ENCODE peak calls at places on chromosomes 7 and 10, in six cellular contexts. One of them, this sample, is unnamed.

GRCh38 chr7:151213826-151214225 is 3.5 kb upstream of the H2BK1 start:
- DNase-seq in dorsolateral prefrontal cortex: no peak
- DNase-seq in thoracic aorta: no peak
- DNase-seq in AG04450: no peak
- DNase-seq in BJ: no peak
- DNase-seq in hepatocyte: no peak
- DNase-seq in this sample: no peak

GRCh38 chr10:62000037-62000603 is 98.6 kb downstream of the ARID5B start:
- DNase-seq in AG04450: no peak
- DNase-seq in BJ: no peak
- DNase-seq in thoracic aorta: no peak
- DNase-seq in hepatocyte: no peak
- DNase-seq in dorsolateral prefrontal cortex: no peak
- DNase-seq in this sample: no peak

GRCh38 chr10:105774881-105775280 is 1133.8 kb downstream of the SORCS3 start:
- DNase-seq in hepatocyte: no peak
- DNase-seq in dorsolateral prefrontal cortex: no peak
- DNase-seq in AG04450: no peak
- DNase-seq in BJ: no peak
- DNase-seq in thoracic aorta: no peak
- DNase-seq in this sample: no peak

GRCh38 chr7:132066776-132067175 is 509.5 kb downstream of the PLXNA4 start:
- DNase-seq in BJ: no peak
- DNase-seq in dorsolateral prefrontal cortex: no peak
- DNase-seq in thoracic aorta: peak
- DNase-seq in AG04450: no peak
- DNase-seq in hepatocyte: peak
- DNase-seq in this sample: no peak

GRCh38 chr7:37311282-37311868 is 137.3 kb downstream of the ELMO1 start:
- DNase-seq in hepatocyte: peak
- DNase-seq in AG04450: no peak
- DNase-seq in dorsolateral prefrontal cortex: peak
- DNase-seq in BJ: no peak
- DNase-seq in thoracic aorta: no peak
- DNase-seq in this sample: no peak

GRCh38 chr7:30912454-30912985 is 867 bp downstream of the AQP1 start:
- DNase-seq in AG04450: no peak
- DNase-seq in BJ: no peak
- DNase-seq in hepatocyte: no peak
- DNase-seq in dorsolateral prefrontal cortex: no peak
- DNase-seq in thoracic aorta: no peak
- DNase-seq in this sample: no peak

GRCh38 chr10:131201741-131202515 is 109.6 kb downstream of the TCERG1L start:
- DNase-seq in dorsolateral prefrontal cortex: no peak
- DNase-seq in thoracic aorta: no peak
- DNase-seq in hepatocyte: no peak
- DNase-seq in AG04450: no peak
- DNase-seq in BJ: no peak
- DNase-seq in this sample: peak

GRCh38 chr10:21969326-21970287 is 33.9 kb downstream of the DNAJC1 start:
- DNase-seq in thoracic aorta: no peak
- DNase-seq in hepatocyte: no peak
- DNase-seq in dorsolateral prefrontal cortex: no peak
- DNase-seq in AG04450: no peak
- DNase-seq in BJ: no peak
- DNase-seq in this sample: no peak

GRCh38 chr10:28754930-28755718 is 77.8 kb downstream of the BAMBI start:
- DNase-seq in BJ: no peak
- DNase-seq in hepatocyte: peak
- DNase-seq in AG04450: peak
- DNase-seq in dorsolateral prefrontal cortex: no peak
- DNase-seq in thoracic aorta: no peak
- DNase-seq in this sample: no peak

GRCh38 chr10:116741391-116742351 is 695 bp downstream of the HSPA12A start:
- DNase-seq in BJ: no peak
- DNase-seq in dorsolateral prefrontal cortex: peak
- DNase-seq in thoracic aorta: no peak
- DNase-seq in AG04450: no peak
- DNase-seq in hepatocyte: peak
- DNase-seq in this sample: no peak

GRCh38 chr10:117996709-117997108 is 50.0 kb downstream of the RAB11FIP2 start:
- DNase-seq in thoracic aorta: no peak
- DNase-seq in AG04450: no peak
- DNase-seq in dorsolateral prefrontal cortex: no peak
- DNase-seq in hepatocyte: no peak
- DNase-seq in BJ: no peak
- DNase-seq in this sample: no peak

GRCh38 chr10:116272497-116273221 is at the start of gene GFRA1:
- DNase-seq in AG04450: no peak
- DNase-seq in hepatocyte: peak
- DNase-seq in dorsolateral prefrontal cortex: peak
- DNase-seq in BJ: no peak
- DNase-seq in thoracic aorta: no peak
- DNase-seq in this sample: peak

GRCh38 chr10:24468281-24468751 is 255.4 kb downstream of the ARHGAP21 start:
- DNase-seq in thoracic aorta: no peak
- DNase-seq in BJ: no peak
- DNase-seq in AG04450: no peak
- DNase-seq in hepatocyte: no peak
- DNase-seq in dorsolateral prefrontal cortex: no peak
- DNase-seq in this sample: no peak

GRCh38 chr7:140684066-140684950 is 11.6 kb downstream of the ADCK2 start:
- DNase-seq in hepatocyte: no peak
- DNase-seq in AG04450: no peak
- DNase-seq in BJ: no peak
- DNase-seq in dorsolateral prefrontal cortex: no peak
- DNase-seq in thoracic aorta: no peak
- DNase-seq in this sample: no peak

GRCh38 chr10:113475381-113475807 is 77.5 kb upstream of the HABP2 start:
- DNase-seq in thoracic aorta: no peak
- DNase-seq in BJ: peak
- DNase-seq in dorsolateral prefrontal cortex: no peak
- DNase-seq in hepatocyte: no peak
- DNase-seq in AG04450: no peak
- DNase-seq in this sample: no peak

GRCh38 chr7:66366701-66367100 is 161.6 kb downstream of the TPST1 start:
- DNase-seq in dorsolateral prefrontal cortex: no peak
- DNase-seq in thoracic aorta: no peak
- DNase-seq in AG04450: no peak
- DNase-seq in hepatocyte: no peak
- DNase-seq in BJ: no peak
- DNase-seq in this sample: no peak

GRCh38 chr10:43045631-43046287 is 31.1 kb upstream of the RET start:
- DNase-seq in AG04450: no peak
- DNase-seq in BJ: no peak
- DNase-seq in dorsolateral prefrontal cortex: no peak
- DNase-seq in hepatocyte: no peak
- DNase-seq in thoracic aorta: no peak
- DNase-seq in this sample: no peak

GRCh38 chr7:97871659-97872024 is 566 bp downstream of the ASNS start:
- DNase-seq in thoracic aorta: no peak
- DNase-seq in dorsolateral prefrontal cortex: peak
- DNase-seq in BJ: no peak
- DNase-seq in AG04450: no peak
- DNase-seq in hepatocyte: no peak
- DNase-seq in this sample: no peak

GRCh38 chr7:51289608-51290370 is 26.8 kb downstream of the COBL start:
- DNase-seq in dorsolateral prefrontal cortex: no peak
- DNase-seq in hepatocyte: no peak
- DNase-seq in thoracic aorta: no peak
- DNase-seq in BJ: no peak
- DNase-seq in AG04450: no peak
- DNase-seq in this sample: no peak

GRCh38 chr7:91142743-91143142 is 121.5 kb upstream of the FZD1 start:
- DNase-seq in BJ: no peak
- DNase-seq in thoracic aorta: no peak
- DNase-seq in hepatocyte: no peak
- DNase-seq in dorsolateral prefrontal cortex: no peak
- DNase-seq in AG04450: no peak
- DNase-seq in this sample: no peak

GRCh38 chr7:134737561-134738353 is 41.7 kb upstream of the CALD1 start:
- DNase-seq in BJ: peak
- DNase-seq in hepatocyte: peak
- DNase-seq in AG04450: no peak
- DNase-seq in dorsolateral prefrontal cortex: no peak
- DNase-seq in thoracic aorta: no peak
- DNase-seq in this sample: no peak

GRCh38 chr7:49483142-49483541 is 290.3 kb upstream of the VWC2 start:
- DNase-seq in hepatocyte: no peak
- DNase-seq in thoracic aorta: no peak
- DNase-seq in dorsolateral prefrontal cortex: no peak
- DNase-seq in AG04450: no peak
- DNase-seq in BJ: no peak
- DNase-seq in this sample: no peak

GRCh38 chr7:112205348-112206237 is 606 bp downstream of the DOCK4 start:
- DNase-seq in BJ: no peak
- DNase-seq in dorsolateral prefrontal cortex: peak
- DNase-seq in thoracic aorta: no peak
- DNase-seq in AG04450: peak
- DNase-seq in hepatocyte: peak
- DNase-seq in this sample: peak
- TF ChIP-seq CTCF in BJ: no peak
- TF ChIP-seq CTCF in dorsolateral prefrontal cortex: no peak
- TF ChIP-seq CTCF in thoracic aorta: no peak
- TF ChIP-seq CTCF in AG04450: no peak
- TF ChIP-seq CTCF in hepatocyte: no peak
- TF ChIP-seq CTCF in this sample: no peak

DNA sequence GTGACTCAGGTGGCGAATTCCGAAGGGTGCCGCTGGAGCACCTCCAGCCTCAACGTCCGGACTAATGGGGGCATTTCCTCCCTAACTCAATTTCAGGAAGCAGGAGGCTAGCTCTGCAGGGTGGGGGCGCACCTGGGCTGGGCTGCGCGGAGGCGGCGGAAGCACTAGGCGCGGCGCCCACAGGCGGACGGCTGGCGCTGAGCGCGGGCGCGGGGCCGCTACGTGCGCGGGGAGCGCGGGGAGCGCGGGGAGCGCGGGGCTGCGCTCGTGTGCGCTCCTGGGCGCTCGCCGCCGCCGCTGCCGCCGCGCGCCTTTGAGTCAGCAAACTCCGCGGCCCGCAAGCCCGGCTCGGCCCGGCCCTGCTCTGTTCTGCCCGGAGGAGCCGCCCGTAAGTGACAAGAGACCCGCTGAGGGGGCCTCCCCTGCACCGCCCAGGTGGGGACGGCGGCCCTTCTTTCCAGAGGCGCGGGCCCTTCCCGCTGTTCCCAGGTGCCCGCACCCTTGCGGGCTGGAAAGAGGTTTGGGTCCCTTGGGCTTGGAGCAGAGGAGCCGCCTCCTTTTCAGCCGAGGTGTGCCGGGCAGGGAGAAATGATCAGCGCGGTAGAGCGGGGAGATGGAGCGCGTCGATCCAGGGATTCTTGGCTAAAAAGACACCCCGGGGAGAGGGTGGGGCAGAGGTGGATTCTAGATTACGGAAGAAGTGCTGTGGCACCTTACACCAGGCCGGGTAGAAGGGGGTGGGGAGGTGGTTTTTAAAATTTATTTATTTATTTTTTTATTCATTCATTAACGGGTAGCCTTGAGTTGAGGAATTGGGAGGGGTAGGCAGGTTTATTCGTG is at the start of gene SNX10:
- DNase-seq in hepatocyte: peak
- DNase-seq in BJ: no peak
- DNase-seq in dorsolateral prefrontal cortex: peak
- DNase-seq in AG04450: no peak
- DNase-seq in thoracic aorta: no peak
- DNase-seq in this sample: peak
- TF ChIP-seq CTCF in hepatocyte: no peak
- TF ChIP-seq CTCF in BJ: no peak
- TF ChIP-seq CTCF in dorsolateral prefrontal cortex: no peak
- TF ChIP-seq CTCF in AG04450: no peak
- TF ChIP-seq CTCF in thoracic aorta: no peak
- TF ChIP-seq CTCF in this sample: peak

GRCh38 chr7:26151953-26152781 is at the start of gene NFE2L3:
- DNase-seq in AG04450: no peak
- DNase-seq in dorsolateral prefrontal cortex: peak
- DNase-seq in thoracic aorta: no peak
- DNase-seq in hepatocyte: peak
- DNase-seq in BJ: no peak
- DNase-seq in this sample: peak
- TF ChIP-seq CTCF in AG04450: no peak
- TF ChIP-seq CTCF in dorsolateral prefrontal cortex: peak
- TF ChIP-seq CTCF in thoracic aorta: no peak
- TF ChIP-seq CTCF in hepatocyte: no peak
- TF ChIP-seq CTCF in BJ: no peak
- TF ChIP-seq CTCF in this sample: peak

GRCh38 chr7:1290262-1291039 is 57.8 kb downstream of the UNCX start:
- DNase-seq in thoracic aorta: no peak
- DNase-seq in AG04450: no peak
- DNase-seq in dorsolateral prefrontal cortex: peak
- DNase-seq in BJ: no peak
- DNase-seq in hepatocyte: peak
- DNase-seq in this sample: no peak
- TF ChIP-seq CTCF in thoracic aorta: peak
- TF ChIP-seq CTCF in AG04450: peak
- TF ChIP-seq CTCF in dorsolateral prefrontal cortex: peak
- TF ChIP-seq CTCF in BJ: peak
- TF ChIP-seq CTCF in hepatocyte: peak
- TF ChIP-seq CTCF in this sample: no peak